ENCODE peak calls at places on chromosomes 3 and 15, in nine cellular contexts. One of them, this sample, is unnamed.

GRCh38 chr15:85031944-85032587 is 50.4 kb downstream of the PDE8A start:
- DNase-seq in MM.1S: no peak
- DNase-seq in IMR-90: no peak
- DNase-seq in CD8-positive, alpha-beta memory T cell: no peak
- DNase-seq in OCI-LY7: no peak
- DNase-seq in GM23248: no peak
- DNase-seq in fibroblast of lung: no peak
- DNase-seq in left lung: no peak
- DNase-seq in thoracic aorta: no peak
- DNase-seq in this sample: no peak

GRCh38 chr3:6168242-6168641 is 692.7 kb upstream of the GRM7 start:
- DNase-seq in MM.1S: no peak
- DNase-seq in IMR-90: no peak
- DNase-seq in CD8-positive, alpha-beta memory T cell: no peak
- DNase-seq in OCI-LY7: no peak
- DNase-seq in GM23248: no peak
- DNase-seq in fibroblast of lung: no peak
- DNase-seq in left lung: no peak
- DNase-seq in thoracic aorta: no peak
- DNase-seq in this sample: no peak

GRCh38 chr3:116145613-116146012 is 299.7 kb downstream of the LSAMP start:
- DNase-seq in MM.1S: no peak
- DNase-seq in IMR-90: no peak
- DNase-seq in CD8-positive, alpha-beta memory T cell: no peak
- DNase-seq in OCI-LY7: no peak
- DNase-seq in GM23248: no peak
- DNase-seq in fibroblast of lung: no peak
- DNase-seq in left lung: no peak
- DNase-seq in thoracic aorta: no peak
- DNase-seq in this sample: no peak

GRCh38 chr3:25426408-25426807 is 1.7 kb upstream of the RARB start:
- DNase-seq in MM.1S: no peak
- DNase-seq in IMR-90: no peak
- DNase-seq in CD8-positive, alpha-beta memory T cell: no peak
- DNase-seq in OCI-LY7: no peak
- DNase-seq in GM23248: no peak
- DNase-seq in fibroblast of lung: no peak
- DNase-seq in left lung: no peak
- DNase-seq in thoracic aorta: no peak
- DNase-seq in this sample: no peak

GRCh38 chr3:525415-525814 is 328.9 kb downstream of the CHL1 start:
- DNase-seq in MM.1S: no peak
- DNase-seq in IMR-90: no peak
- DNase-seq in CD8-positive, alpha-beta memory T cell: no peak
- DNase-seq in OCI-LY7: peak; percentile 13
- DNase-seq in GM23248: no peak
- DNase-seq in fibroblast of lung: no peak
- DNase-seq in left lung: no peak
- DNase-seq in thoracic aorta: no peak
- DNase-seq in this sample: no peak

GRCh38 chr3:195133462-195133861 is 137.5 kb downstream of the XXYLT1 start:
- DNase-seq in MM.1S: no peak
- DNase-seq in IMR-90: peak; percentile 98
- DNase-seq in CD8-positive, alpha-beta memory T cell: peak; percentile 56
- DNase-seq in OCI-LY7: no peak
- DNase-seq in GM23248: peak; percentile 91
- DNase-seq in fibroblast of lung: peak; percentile 97
- DNase-seq in left lung: no peak
- DNase-seq in thoracic aorta: no peak
- DNase-seq in this sample: no peak

GRCh38 chr3:14151471-14152083 is 26.7 kb downstream of the TMEM43 start:
- DNase-seq in MM.1S: no peak
- DNase-seq in IMR-90: no peak
- DNase-seq in CD8-positive, alpha-beta memory T cell: no peak
- DNase-seq in OCI-LY7: no peak
- DNase-seq in GM23248: no peak
- DNase-seq in fibroblast of lung: no peak
- DNase-seq in left lung: no peak
- DNase-seq in thoracic aorta: no peak
- DNase-seq in this sample: no peak

GRCh38 chr15:100125627-100126231 is 216.0 kb downstream of the ADAMTS17 start:
- DNase-seq in MM.1S: no peak
- DNase-seq in IMR-90: no peak
- DNase-seq in CD8-positive, alpha-beta memory T cell: no peak
- DNase-seq in OCI-LY7: no peak
- DNase-seq in GM23248: no peak
- DNase-seq in fibroblast of lung: peak; percentile 93
- DNase-seq in left lung: no peak
- DNase-seq in thoracic aorta: no peak
- DNase-seq in this sample: no peak

GRCh38 chr3:134057006-134057832 is 27.5 kb upstream of the SLCO2A1 start:
- DNase-seq in MM.1S: no peak
- DNase-seq in IMR-90: peak; percentile 55
- DNase-seq in CD8-positive, alpha-beta memory T cell: no peak
- DNase-seq in OCI-LY7: no peak
- DNase-seq in GM23248: peak; percentile 75
- DNase-seq in fibroblast of lung: peak; percentile 35
- DNase-seq in left lung: no peak
- DNase-seq in thoracic aorta: no peak
- DNase-seq in this sample: no peak

GRCh38 chr15:25177955-25178801 is 223.4 kb downstream of the SNRPN start:
- DNase-seq in MM.1S: no peak
- DNase-seq in IMR-90: no peak
- DNase-seq in CD8-positive, alpha-beta memory T cell: peak; percentile 30
- DNase-seq in OCI-LY7: no peak
- DNase-seq in GM23248: no peak
- DNase-seq in fibroblast of lung: no peak
- DNase-seq in left lung: peak; percentile 42
- DNase-seq in thoracic aorta: no peak
- DNase-seq in this sample: no peak

GRCh38 chr3:166554006-166554405 is 716.8 kb upstream of the BCHE start:
- DNase-seq in MM.1S: no peak
- DNase-seq in IMR-90: no peak
- DNase-seq in CD8-positive, alpha-beta memory T cell: no peak
- DNase-seq in OCI-LY7: no peak
- DNase-seq in GM23248: no peak
- DNase-seq in fibroblast of lung: peak; percentile 6
- DNase-seq in left lung: no peak
- DNase-seq in thoracic aorta: no peak
- DNase-seq in this sample: peak; percentile 47

GRCh38 chr15:36362508-36362907 is 216.9 kb upstream of the CDIN1 start:
- DNase-seq in MM.1S: no peak
- DNase-seq in IMR-90: peak; percentile 24
- DNase-seq in CD8-positive, alpha-beta memory T cell: no peak
- DNase-seq in OCI-LY7: no peak
- DNase-seq in GM23248: peak; percentile 79
- DNase-seq in fibroblast of lung: no peak
- DNase-seq in left lung: no peak
- DNase-seq in thoracic aorta: no peak
- DNase-seq in this sample: no peak

GRCh38 chr3:182794455-182794773 is 1.1 kb downstream of the ATP11B start:
- DNase-seq in MM.1S: no peak
- DNase-seq in IMR-90: no peak
- DNase-seq in CD8-positive, alpha-beta memory T cell: no peak
- DNase-seq in OCI-LY7: peak; percentile 36
- DNase-seq in GM23248: no peak
- DNase-seq in fibroblast of lung: no peak
- DNase-seq in left lung: no peak
- DNase-seq in thoracic aorta: no peak
- DNase-seq in this sample: no peak

GRCh38 chr3:140277886-140278285 is 342.9 kb downstream of the CLSTN2 start:
- DNase-seq in MM.1S: no peak
- DNase-seq in IMR-90: no peak
- DNase-seq in CD8-positive, alpha-beta memory T cell: no peak
- DNase-seq in OCI-LY7: no peak
- DNase-seq in GM23248: no peak
- DNase-seq in fibroblast of lung: no peak
- DNase-seq in left lung: no peak
- DNase-seq in thoracic aorta: no peak
- DNase-seq in this sample: no peak

GRCh38 chr3:140276698-140277097 is 341.7 kb downstream of the CLSTN2 start:
- DNase-seq in MM.1S: no peak
- DNase-seq in IMR-90: peak; percentile 1
- DNase-seq in CD8-positive, alpha-beta memory T cell: no peak
- DNase-seq in OCI-LY7: peak; percentile 19
- DNase-seq in GM23248: peak; percentile 48
- DNase-seq in fibroblast of lung: no peak
- DNase-seq in left lung: no peak
- DNase-seq in thoracic aorta: no peak
- DNase-seq in this sample: peak; percentile 17

GRCh38 chr3:140270329-140270728 is 335.3 kb downstream of the CLSTN2 start:
- DNase-seq in MM.1S: no peak
- DNase-seq in IMR-90: no peak
- DNase-seq in CD8-positive, alpha-beta memory T cell: no peak
- DNase-seq in OCI-LY7: no peak
- DNase-seq in GM23248: no peak
- DNase-seq in fibroblast of lung: no peak
- DNase-seq in left lung: no peak
- DNase-seq in thoracic aorta: no peak
- DNase-seq in this sample: no peak

GRCh38 chr3:140273542-140274195 is 338.7 kb downstream of the CLSTN2 start:
- DNase-seq in MM.1S: no peak
- DNase-seq in IMR-90: no peak
- DNase-seq in CD8-positive, alpha-beta memory T cell: no peak
- DNase-seq in OCI-LY7: no peak
- DNase-seq in GM23248: peak; percentile 79
- DNase-seq in fibroblast of lung: no peak
- DNase-seq in left lung: no peak
- DNase-seq in thoracic aorta: no peak
- DNase-seq in this sample: no peak

DNA sequence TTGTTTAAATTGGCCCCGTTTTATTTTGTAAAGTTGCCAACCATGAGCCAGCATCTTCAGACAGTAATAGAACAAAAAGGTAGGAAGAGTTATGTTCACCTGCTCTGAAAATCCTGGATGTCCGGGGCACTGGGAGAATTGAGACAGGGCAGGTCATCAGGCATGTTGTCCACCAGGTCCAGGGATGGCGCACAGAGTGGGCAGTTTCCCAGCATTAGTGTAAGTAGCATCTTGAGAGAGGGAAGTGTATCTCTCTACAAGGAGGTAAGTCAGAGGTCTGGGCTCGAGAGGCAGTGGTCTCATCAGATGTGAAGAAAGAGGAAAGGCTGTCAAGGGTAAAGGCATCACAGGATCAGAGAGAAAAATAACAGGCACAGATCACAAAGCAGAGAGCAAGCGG is 339.4 kb downstream of the CLSTN2 start:
- DNase-seq in MM.1S: no peak
- DNase-seq in IMR-90: no peak
- DNase-seq in CD8-positive, alpha-beta memory T cell: no peak
- DNase-seq in OCI-LY7: no peak
- DNase-seq in GM23248: no peak
- DNase-seq in fibroblast of lung: no peak
- DNase-seq in left lung: no peak
- DNase-seq in thoracic aorta: no peak
- DNase-seq in this sample: no peak
- H3K4me3 ChIP-seq in MM.1S: no peak overlapping the region
- H3K4me3 ChIP-seq in IMR-90: no peak overlapping the region
- H3K4me3 ChIP-seq in CD8-positive, alpha-beta memory T cell: no peak overlapping the region
- H3K4me3 ChIP-seq in OCI-LY7: no peak overlapping the region
- H3K4me3 ChIP-seq in GM23248: no peak overlapping the region
- H3K4me3 ChIP-seq in fibroblast of lung: no peak overlapping the region
- H3K4me3 ChIP-seq in left lung: no peak overlapping the region
- H3K4me3 ChIP-seq in thoracic aorta: no peak overlapping the region
- H3K4me3 ChIP-seq in this sample: no peak overlapping the region

DNA sequence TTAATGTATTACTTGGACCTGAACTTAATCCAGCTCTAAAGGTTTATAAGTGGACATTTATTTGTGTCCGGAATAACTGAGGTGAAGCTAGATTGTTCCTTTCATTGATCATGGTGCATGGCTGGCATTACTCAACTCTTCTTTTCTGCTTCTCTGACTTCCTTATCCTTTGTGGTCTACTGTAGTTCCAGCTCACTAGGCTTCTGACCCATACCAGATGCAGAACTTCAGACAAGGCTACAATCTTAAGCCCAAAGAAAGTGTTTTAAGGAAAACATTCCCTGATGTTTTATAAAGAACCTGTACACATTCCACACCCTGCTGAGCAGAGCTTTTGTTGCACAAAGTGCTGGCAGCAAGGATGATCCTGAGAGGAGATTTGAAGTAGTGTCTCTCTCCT is 250.8 kb upstream of the TGFBR2 start:
- DNase-seq in MM.1S: no peak
- DNase-seq in IMR-90: peak; percentile 16
- DNase-seq in CD8-positive, alpha-beta memory T cell: no peak
- DNase-seq in OCI-LY7: peak; percentile 10
- DNase-seq in GM23248: peak; percentile 35
- DNase-seq in fibroblast of lung: no peak
- DNase-seq in left lung: no peak
- DNase-seq in thoracic aorta: no peak
- DNase-seq in this sample: no peak
- H3K27ac ChIP-seq in MM.1S: no peak overlapping the region
- H3K27ac ChIP-seq in IMR-90: no peak overlapping the region
- H3K27ac ChIP-seq in CD8-positive, alpha-beta memory T cell: no peak overlapping the region
- H3K27ac ChIP-seq in OCI-LY7: no peak overlapping the region
- H3K27ac ChIP-seq in GM23248: no peak overlapping the region
- H3K27ac ChIP-seq in fibroblast of lung: no peak overlapping the region
- H3K27ac ChIP-seq in left lung: no peak overlapping the region
- H3K27ac ChIP-seq in thoracic aorta: peak overlapping the region; percentile 79
- H3K27ac ChIP-seq in this sample: no peak overlapping the region

GRCh38 chr3:23183731-23184130 is 19.4 kb upstream of the UBE2E2 start:
- DNase-seq in MM.1S: peak; percentile 54
- DNase-seq in IMR-90: peak; percentile 60
- DNase-seq in CD8-positive, alpha-beta memory T cell: no peak
- DNase-seq in OCI-LY7: peak; percentile 58
- DNase-seq in GM23248: peak; percentile 61
- DNase-seq in fibroblast of lung: peak; percentile 69
- DNase-seq in left lung: no peak
- DNase-seq in thoracic aorta: no peak
- DNase-seq in this sample: peak; percentile 39

GRCh38 chr3:23193835-23194234 is 9.3 kb upstream of the UBE2E2 start:
- DNase-seq in MM.1S: no peak
- DNase-seq in IMR-90: no peak
- DNase-seq in CD8-positive, alpha-beta memory T cell: no peak
- DNase-seq in OCI-LY7: no peak
- DNase-seq in GM23248: no peak
- DNase-seq in fibroblast of lung: no peak
- DNase-seq in left lung: no peak
- DNase-seq in thoracic aorta: no peak
- DNase-seq in this sample: no peak

GRCh38 chr3:23189183-23189582 is 13.9 kb upstream of the UBE2E2 start:
- DNase-seq in MM.1S: no peak
- DNase-seq in IMR-90: no peak
- DNase-seq in CD8-positive, alpha-beta memory T cell: no peak
- DNase-seq in OCI-LY7: no peak
- DNase-seq in GM23248: no peak
- DNase-seq in fibroblast of lung: no peak
- DNase-seq in left lung: no peak
- DNase-seq in thoracic aorta: no peak
- DNase-seq in this sample: no peak
- H3K4me3 ChIP-seq in MM.1S: no peak overlapping the region
- H3K4me3 ChIP-seq in IMR-90: no peak overlapping the region
- H3K4me3 ChIP-seq in CD8-positive, alpha-beta memory T cell: no peak overlapping the region
- H3K4me3 ChIP-seq in OCI-LY7: no peak overlapping the region
- H3K4me3 ChIP-seq in GM23248: no peak overlapping the region
- H3K4me3 ChIP-seq in fibroblast of lung: no peak overlapping the region
- H3K4me3 ChIP-seq in left lung: no peak overlapping the region
- H3K4me3 ChIP-seq in thoracic aorta: no peak overlapping the region
- H3K4me3 ChIP-seq in this sample: no peak overlapping the region

GRCh38 chr3:150917941-150918340 is 12.7 kb upstream of the MINDY4B start:
- DNase-seq in MM.1S: no peak
- DNase-seq in IMR-90: no peak
- DNase-seq in CD8-positive, alpha-beta memory T cell: no peak
- DNase-seq in OCI-LY7: no peak
- DNase-seq in GM23248: no peak
- DNase-seq in fibroblast of lung: no peak
- DNase-seq in left lung: no peak
- DNase-seq in thoracic aorta: no peak
- DNase-seq in this sample: peak; percentile 3
- H3K27ac ChIP-seq in MM.1S: no peak overlapping the region
- H3K27ac ChIP-seq in IMR-90: no peak overlapping the region
- H3K27ac ChIP-seq in CD8-positive, alpha-beta memory T cell: no peak overlapping the region
- H3K27ac ChIP-seq in OCI-LY7: no peak overlapping the region
- H3K27ac ChIP-seq in GM23248: no peak overlapping the region
- H3K27ac ChIP-seq in fibroblast of lung: no peak overlapping the region
- H3K27ac ChIP-seq in left lung: no peak overlapping the region
- H3K27ac ChIP-seq in thoracic aorta: no peak overlapping the region
- H3K27ac ChIP-seq in this sample: no peak overlapping the region